ENCODE peak calls at places on chromosome 7, in nine cellular contexts. V, Q, L, N, P, B, U, S and E are unnamed samples. For H3K9me3, the result is how much of the 10 kb centered on the place peaks cover.

GRCh38 chr7:30681262-30682130 is 760 bp downstream of the CRHR2 start:
- DNase-seq in S (no peak), Q (no peak), B (no peak), P (no peak), V (no peak), N (no peak), U (no peak), L (no peak), E (peak)

GRCh38 chr7:145106001-145106400 is 270.1 kb upstream of the TPK1 start:
- DNase-seq in U (no peak), Q (no peak), P (no peak), V (no peak), N (no peak), L (peak), B (peak), S (no peak), E (no peak)

GRCh38 chr7:125480762-125481161 is 551.1 kb upstream of the POT1 start:
- DNase-seq in L (no peak), N (no peak), U (no peak), V (no peak), B (no peak), P (no peak), S (no peak), Q (no peak), E (no peak)

GRCh38 chr7:100681491-100682227 is 8.1 kb downstream of the GNB2 start:
- DNase-seq in S (no peak), B (no peak), N (no peak), Q (peak), U (no peak), V (peak), P (no peak), L (no peak), E (peak)

GRCh38 chr7:16702433-16702832 is 51.1 kb upstream of the TSPAN13 start:
- DNase-seq in P (no peak), L (peak), V (no peak), Q (no peak), B (peak), N (no peak), S (no peak), U (no peak), E (no peak)

GRCh38 chr7:24982917-24983316 is 2.9 kb upstream of the OSBPL3 start:
- DNase-seq in V (no peak), Q (no peak), N (no peak), L (no peak), S (no peak), B (no peak), P (no peak), U (no peak), E (no peak)

GRCh38 chr7:13829914-13830603 is 159.4 kb downstream of the ETV1 start:
- DNase-seq in B (peak), N (no peak), U (peak), V (no peak), L (peak), Q (no peak), P (peak), S (no peak), E (no peak)

GRCh38 chr7:134885967-134886352 is 100.3 kb upstream of the AGBL3 start:
- DNase-seq in L (peak), B (peak), V (no peak), U (peak), P (no peak), S (peak), Q (no peak), N (no peak), E (no peak)

GRCh38 chr7:116809636-116810266 is 52.6 kb upstream of the CAPZA2 start:
- DNase-seq in N (no peak), B (peak), U (peak), Q (no peak), S (no peak), P (peak), V (no peak), L (peak), E (no peak)

GRCh38 chr7:37205451-37205850 is 243.2 kb downstream of the ELMO1 start:
- DNase-seq in L (no peak), B (no peak), N (no peak), S (no peak), P (no peak), U (no peak), V (no peak), Q (peak), E (no peak)

GRCh38 chr7:115099906-115100305 is 178.0 kb downstream of the MDFIC start:
- DNase-seq in U (peak), V (no peak), B (peak), N (no peak), S (peak), Q (no peak), P (no peak), L (peak), E (peak)

GRCh38 chr7:25382869-25383268 is 154.6 kb upstream of the NPVF start:
- DNase-seq in Q (no peak), S (no peak), U (no peak), V (no peak), L (no peak), P (no peak), N (peak), B (no peak), E (no peak)

GRCh38 chr7:26515462-26515861 is 223.8 kb downstream of the SNX10 start:
- DNase-seq in Q (peak), P (no peak), U (no peak), S (no peak), V (peak), N (peak), L (no peak), B (no peak), E (peak)

GRCh38 chr7:3027455-3027854 is 16.2 kb downstream of the CARD11 start:
- DNase-seq in U (no peak), N (no peak), P (no peak), Q (no peak), V (no peak), B (no peak), L (no peak), S (no peak), E (no peak)

GRCh38 chr7:128221929-128222403 is 19.1 kb upstream of the LEP start:
- DNase-seq in P (no peak), N (no peak), L (peak), B (peak), V (no peak), U (peak), Q (no peak), S (peak), E (no peak)

GRCh38 chr7:2714636-2715035 is 26.6 kb downstream of the AMZ1 start:
- DNase-seq in B (no peak), U (no peak), L (no peak), S (no peak), N (no peak), P (no peak), Q (no peak), V (no peak), E (no peak)

DNA sequence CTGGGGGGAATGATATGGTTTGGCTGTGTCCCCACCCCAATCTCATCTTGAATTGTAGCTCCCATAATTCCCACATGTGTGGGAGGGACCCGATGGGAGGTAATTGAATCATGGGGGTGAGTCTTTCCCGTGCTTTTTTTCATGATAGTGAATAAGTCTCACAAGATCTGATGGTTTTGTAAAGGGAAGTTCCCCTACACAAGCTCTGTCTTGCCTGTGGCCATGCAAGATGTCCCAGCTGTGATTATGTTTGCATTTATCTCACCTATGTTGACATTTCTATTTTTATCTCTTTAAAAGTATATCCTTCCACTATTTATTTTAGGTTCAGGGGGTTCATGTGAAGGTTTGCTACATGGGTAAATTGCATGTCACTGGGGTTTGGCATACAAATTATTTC is 323.9 kb upstream of the GLI3 start:
- DNase-seq in L (no peak), S (no peak), U (no peak), B (no peak), P (no peak), Q (no peak), V (no peak), N (no peak), E (no peak)
- H3K9me3 ChIP-seq in L (under half), S (under half), U (under half), B (under half), P (under half), Q (under half), V (under half), N (under half), E (under half)

GRCh38 chr7:8831386-8831785 is 398.0 kb downstream of the NXPH1 start:
- DNase-seq in Q (no peak), S (no peak), V (no peak), U (no peak), N (no peak), B (no peak), L (no peak), P (no peak), E (no peak)
- H3K9me3 ChIP-seq in Q (under half), S (under half), V (under half), U (under half), N (under half), B (under half), L (under half), P (under half), E (under half)

GRCh38 chr7:98289333-98289875 is 7.9 kb downstream of the BRI3 start:
- DNase-seq in U (no peak), P (no peak), B (no peak), S (no peak), Q (no peak), L (no peak), V (no peak), N (no peak), E (no peak)

GRCh38 chr7:98293265-98293664 is 11.8 kb downstream of the BRI3 start:
- DNase-seq in S (no peak), V (no peak), B (no peak), L (no peak), Q (no peak), P (no peak), U (no peak), N (no peak), E (no peak)

GRCh38 chr7:98293746-98294145 is 12.3 kb downstream of the BRI3 start:
- DNase-seq in S (no peak), L (no peak), B (peak), Q (no peak), V (no peak), U (no peak), P (no peak), N (no peak), E (no peak)

GRCh38 chr7:98294326-98294725 is 12.8 kb downstream of the BRI3 start:
- DNase-seq in L (no peak), P (no peak), Q (no peak), V (no peak), S (no peak), U (no peak), N (no peak), B (no peak), E (no peak)

GRCh38 chr7:98291717-98292116 is 10.2 kb downstream of the BRI3 start:
- DNase-seq in L (no peak), U (no peak), Q (no peak), N (no peak), P (no peak), B (peak), S (no peak), V (no peak), E (no peak)
- H3K9me3 ChIP-seq in L (under half), U (under half), Q (under half), N (under half), P (under half), B (under half), S (under half), V (under half), E (under half)

DNA sequence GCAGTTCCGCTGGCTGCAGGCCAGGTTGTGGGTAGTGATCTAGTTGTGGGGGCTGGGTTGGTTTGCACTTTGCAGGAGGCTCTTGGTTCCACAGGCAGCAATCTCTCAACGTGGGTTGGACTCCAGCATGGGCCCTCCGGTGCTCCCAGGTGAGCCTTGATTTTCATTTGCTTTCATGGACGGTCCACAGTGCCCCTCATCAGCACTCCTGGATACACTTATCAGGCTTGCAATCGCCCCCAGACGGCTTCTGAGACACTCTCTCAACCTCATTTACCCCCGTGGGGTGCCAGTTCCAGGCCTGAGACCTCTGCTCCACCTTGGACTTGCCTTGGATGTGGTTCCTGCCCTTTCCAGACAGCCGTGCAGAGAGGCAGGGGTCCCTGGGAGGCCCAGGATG is 31.3 kb upstream of the ZNF273 start:
- DNase-seq in V (no peak), L (no peak), S (no peak), U (no peak), B (no peak), Q (no peak), P (no peak), N (peak), E (no peak)
- H3K9me3 ChIP-seq in V (under half), L (under half), S (under half), U (under half), B (under half), Q (under half), P (under half), N (under half), E (under half)